ENCODE peak calls at places on chromosomes 2 and 18, in four cellular contexts. One of them, this sample, is unnamed.

GRCh38 chr2:218063541-218064295 is 5.3 kb upstream of the RUFY4 start:
- DNase-seq in K562: no peak
- DNase-seq in HepG2: no peak
- DNase-seq in H1: no peak
- DNase-seq in this sample: no peak

GRCh38 chr2:149661844-149662243 is 74.3 kb upstream of the MMADHC start:
- DNase-seq in HepG2: no peak
- DNase-seq in K562: no peak
- DNase-seq in H1: no peak
- DNase-seq in this sample: no peak

GRCh38 chr2:225932741-225933413 is 533.4 kb downstream of the NYAP2 start:
- DNase-seq in HepG2: no peak
- DNase-seq in H1: no peak
- DNase-seq in K562: no peak
- DNase-seq in this sample: no peak

GRCh38 chr2:18987592-18988073 is 370.8 kb downstream of the OSR1 start:
- DNase-seq in K562: peak
- DNase-seq in HepG2: peak
- DNase-seq in H1: no peak
- DNase-seq in this sample: peak

GRCh38 chr2:67329951-67330350 is 67.2 kb upstream of the ETAA1 start:
- DNase-seq in K562: no peak
- DNase-seq in H1: no peak
- DNase-seq in HepG2: no peak
- DNase-seq in this sample: no peak

GRCh38 chr18:47594621-47595086 is 335.8 kb downstream of the SMAD2 start:
- DNase-seq in H1: no peak
- DNase-seq in K562: no peak
- DNase-seq in HepG2: no peak
- DNase-seq in this sample: no peak

GRCh38 chr2:199431748-199432213 is 26.0 kb downstream of the SATB2 start:
- DNase-seq in H1: no peak
- DNase-seq in K562: peak
- DNase-seq in HepG2: no peak
- DNase-seq in this sample: peak

GRCh38 chr2:191401287-191401686 is 156.1 kb downstream of the MYO1B start:
- DNase-seq in HepG2: peak
- DNase-seq in K562: no peak
- DNase-seq in H1: no peak
- DNase-seq in this sample: no peak

GRCh38 chr2:170181602-170182001 is 3.7 kb downstream of the MYO3B start:
- DNase-seq in H1: no peak
- DNase-seq in HepG2: no peak
- DNase-seq in K562: no peak
- DNase-seq in this sample: no peak

GRCh38 chr2:45072064-45072861 is 63.0 kb upstream of the SIX2 start:
- DNase-seq in HepG2: no peak
- DNase-seq in H1: peak
- DNase-seq in K562: no peak
- DNase-seq in this sample: no peak

GRCh38 chr2:168613510-168613909 is 157.4 kb downstream of the CERS6 start:
- DNase-seq in H1: no peak
- DNase-seq in HepG2: no peak
- DNase-seq in K562: no peak
- DNase-seq in this sample: no peak

GRCh38 chr2:127106457-127106997 is 427 bp downstream of the BIN1 start:
- DNase-seq in H1: peak
- DNase-seq in K562: no peak
- DNase-seq in HepG2: no peak
- DNase-seq in this sample: no peak

GRCh38 chr2:68716948-68717661 is 17.5 kb upstream of the ARHGAP25 start:
- DNase-seq in K562: no peak
- DNase-seq in H1: no peak
- DNase-seq in HepG2: no peak
- DNase-seq in this sample: no peak

GRCh38 chr2:233479616-233480489 is 86.7 kb downstream of the USP40 start:
- DNase-seq in K562: no peak
- DNase-seq in H1: no peak
- DNase-seq in HepG2: no peak
- DNase-seq in this sample: no peak

GRCh38 chr2:62441421-62441820 is 64.6 kb downstream of the TMEM17 start:
- DNase-seq in K562: no peak
- DNase-seq in HepG2: no peak
- DNase-seq in H1: no peak
- DNase-seq in this sample: no peak

GRCh38 chr2:62440281-62440946 is 65.6 kb downstream of the TMEM17 start:
- DNase-seq in HepG2: no peak
- DNase-seq in H1: no peak
- DNase-seq in K562: no peak
- DNase-seq in this sample: no peak

GRCh38 chr2:62443471-62443870 is 62.5 kb downstream of the TMEM17 start:
- DNase-seq in HepG2: no peak
- DNase-seq in H1: no peak
- DNase-seq in K562: no peak
- DNase-seq in this sample: no peak

GRCh38 chr2:62443886-62444285 is 62.1 kb downstream of the TMEM17 start:
- DNase-seq in K562: peak
- DNase-seq in HepG2: peak
- DNase-seq in H1: no peak
- DNase-seq in this sample: no peak

GRCh38 chr2:62441824-62442223 is 64.2 kb downstream of the TMEM17 start:
- DNase-seq in H1: no peak
- DNase-seq in HepG2: no peak
- DNase-seq in K562: no peak
- DNase-seq in this sample: no peak
- TF ChIP-seq SIN3A in H1: no peak
- TF ChIP-seq SIN3A in HepG2: no peak
- TF ChIP-seq SIN3A in K562: no peak
- TF ChIP-seq SIN3A in this sample: no peak

DNA sequence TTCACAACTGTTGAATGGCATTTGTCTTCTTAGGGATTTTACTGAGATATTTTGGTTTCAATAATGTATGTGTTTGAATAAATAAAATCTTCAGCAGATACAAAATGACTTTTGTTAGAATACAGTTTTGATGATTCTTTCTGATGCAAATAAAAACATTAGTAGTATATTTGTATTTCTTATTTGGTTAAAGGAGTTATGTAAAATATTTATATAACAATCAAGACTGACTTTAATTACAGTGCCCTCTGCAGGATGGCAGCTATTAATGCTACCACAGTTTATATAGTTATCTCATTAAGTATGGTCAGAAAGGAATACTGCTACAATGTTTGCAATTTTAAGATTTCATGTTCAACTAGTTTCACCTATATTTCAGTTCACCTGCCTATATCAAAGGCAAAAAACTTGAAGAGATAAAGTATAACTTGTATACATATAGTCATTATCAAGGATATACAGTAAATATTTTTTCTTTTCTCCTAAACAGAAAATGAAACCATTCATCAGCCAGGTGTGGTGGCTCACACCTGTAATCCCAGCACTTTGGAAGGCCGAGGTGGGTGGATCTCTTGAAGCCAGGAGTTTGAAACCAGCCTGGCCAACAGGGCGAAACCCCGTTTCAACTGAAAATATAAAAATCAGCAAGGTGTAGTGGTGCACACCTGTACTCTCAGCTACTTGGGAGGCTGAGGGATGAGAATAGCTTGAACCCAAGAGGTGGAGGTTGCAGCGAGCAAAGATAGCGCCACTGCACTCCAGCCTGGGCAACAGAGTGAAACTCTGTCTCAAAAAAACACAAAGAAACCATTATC is 19.8 kb downstream of the ARL5A start:
- DNase-seq in K562: no peak
- DNase-seq in HepG2: peak
- DNase-seq in H1: no peak
- DNase-seq in this sample: no peak
- TF ChIP-seq FOSL1 in K562: no peak
- TF ChIP-seq FOSL1 in HepG2: no peak
- TF ChIP-seq FOSL1 in H1: no peak
- TF ChIP-seq FOSL1 in this sample: no peak

GRCh38 chr2:28103611-28104010 is 213.1 kb downstream of the BABAM2 start:
- DNase-seq in K562: no peak
- DNase-seq in HepG2: no peak
- DNase-seq in H1: no peak
- DNase-seq in this sample: no peak

GRCh38 chr2:28102455-28102874 is 211.9 kb downstream of the BABAM2 start:
- DNase-seq in HepG2: no peak
- DNase-seq in H1: no peak
- DNase-seq in K562: peak
- DNase-seq in this sample: no peak

GRCh38 chr2:28108143-28108542 is 217.6 kb downstream of the BABAM2 start:
- DNase-seq in K562: no peak
- DNase-seq in HepG2: no peak
- DNase-seq in H1: no peak
- DNase-seq in this sample: no peak
- H3K4me3 ChIP-seq in K562: no peak
- H3K4me3 ChIP-seq in HepG2: no peak
- H3K4me3 ChIP-seq in H1: no peak
- H3K4me3 ChIP-seq in this sample: no peak

GRCh38 chr2:30348825-30349224 is 98.2 kb upstream of the LCLAT1 start:
- DNase-seq in K562: no peak
- DNase-seq in H1: no peak
- DNase-seq in HepG2: no peak
- DNase-seq in this sample: no peak
- TF ChIP-seq SIN3A in K562: no peak
- TF ChIP-seq SIN3A in H1: no peak
- TF ChIP-seq SIN3A in HepG2: no peak
- TF ChIP-seq SIN3A in this sample: no peak

GRCh38 chr2:237722616-237723015 is 76.0 kb upstream of the RBM44 start:
- DNase-seq in HepG2: no peak
- DNase-seq in K562: no peak
- DNase-seq in H1: no peak
- DNase-seq in this sample: no peak

GRCh38 chr2:237721828-237722227 is 76.8 kb upstream of the RBM44 start:
- DNase-seq in HepG2: no peak
- DNase-seq in K562: no peak
- DNase-seq in H1: no peak
- DNase-seq in this sample: no peak

GRCh38 chr2:237724811-237725478 is 73.6 kb upstream of the RBM44 start:
- DNase-seq in H1: no peak
- DNase-seq in HepG2: no peak
- DNase-seq in K562: no peak
- DNase-seq in this sample: no peak

GRCh38 chr2:237723023-237723422 is 75.6 kb upstream of the RBM44 start:
- DNase-seq in HepG2: no peak
- DNase-seq in K562: no peak
- DNase-seq in H1: no peak
- DNase-seq in this sample: no peak

DNA sequence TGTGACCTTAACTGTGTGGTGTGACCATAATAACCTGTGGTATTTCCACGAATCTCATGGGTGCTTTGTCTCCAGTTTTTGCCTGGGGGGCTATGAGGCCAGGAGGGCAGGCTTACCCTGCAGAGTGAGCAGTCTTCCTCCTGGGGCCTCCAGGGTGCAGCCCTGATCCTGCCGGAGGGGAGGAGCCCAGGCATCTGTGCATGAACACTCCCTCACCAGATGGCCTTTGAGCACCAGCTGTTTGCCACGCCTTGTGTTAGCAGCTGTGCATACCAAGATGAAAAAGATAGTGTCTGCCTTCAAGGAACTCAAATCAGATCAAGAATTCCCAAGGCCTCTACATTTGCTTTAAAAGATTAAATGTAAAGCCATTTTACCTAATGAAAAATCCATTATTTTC is 75.0 kb upstream of the RBM44 start:
- DNase-seq in HepG2: peak
- DNase-seq in K562: peak
- DNase-seq in H1: no peak
- DNase-seq in this sample: no peak
- TF ChIP-seq FOSL1 in HepG2: no peak
- TF ChIP-seq FOSL1 in K562: no peak
- TF ChIP-seq FOSL1 in H1: no peak
- TF ChIP-seq FOSL1 in this sample: no peak

This sample was measured in HCT116.